ENCODE peak calls at places on chromosome 16, in five cellular contexts. F, C, T, R and J are unnamed samples.

GRCh38 chr16:79366635-79367034 is 233.9 kb downstream of the MAF start:
- DNase-seq in F (no peak), C (no peak), T (no peak), R (no peak), J (no peak)

GRCh38 chr16:49701867-49702494 is 153.9 kb downstream of the ZNF423 start:
- DNase-seq in F (peak), C (peak), T (no peak), R (peak), J (peak)

GRCh38 chr16:83992624-83993023 is 24.6 kb downstream of the NECAB2 start:
- DNase-seq in F (no peak), C (peak), T (peak), R (no peak), J (peak)

GRCh38 chr16:68290455-68290854 is 20.3 kb downstream of the SLC7A6OS start:
- DNase-seq in F (no peak), C (no peak), T (no peak), R (no peak), J (no peak)

GRCh38 chr16:11152677-11153321 is 103.2 kb downstream of the SOCS1 start:
- DNase-seq in F (no peak), C (no peak), T (no peak), R (no peak), J (no peak)

GRCh38 chr16:13313351-13313750 is 412.0 kb downstream of the SHISA9 start:
- DNase-seq in F (no peak), C (no peak), T (no peak), R (no peak), J (no peak)

GRCh38 chr16:57283214-57283955 is 1.1 kb downstream of the PLLP start:
- DNase-seq in F (no peak), C (no peak), T (peak), R (no peak), J (no peak)

GRCh38 chr16:56847173-56847948 is 17.6 kb upstream of the SLC12A3 start:
- DNase-seq in F (no peak), C (no peak), T (no peak), R (no peak), J (no peak)

GRCh38 chr16:86414991-86415740 is 95.2 kb upstream of the FOXF1 start:
- DNase-seq in F (no peak), C (peak), T (no peak), R (no peak), J (no peak)

GRCh38 chr16:67161595-67162058 is 1.9 kb downstream of the FBXL8 start:
- DNase-seq in F (no peak), C (no peak), T (peak), R (no peak), J (peak)

GRCh38 chr16:31265329-31266245 is 5.8 kb downstream of the ITGAM start:
- DNase-seq in F (no peak), C (no peak), T (peak), R (no peak), J (no peak)

GRCh38 chr16:11393861-11394592 is 48.8 kb downstream of the RMI2 start:
- DNase-seq in F (no peak), C (no peak), T (no peak), R (no peak), J (peak)

GRCh38 chr16:73048292-73049050 is 543 bp upstream of the ZFHX3 start:
- DNase-seq in F (no peak), C (peak), T (no peak), R (no peak), J (peak)

GRCh38 chr16:54407596-54407995 is 121.0 kb upstream of the IRX3 start:
- DNase-seq in F (no peak), C (no peak), T (no peak), R (no peak), J (no peak)